ENCODE peak calls at places on chromosomes 3 and 15, in eight cellular contexts. W is neural progenitor cell, V is GM12878, K is iPS DF 6.9, R is stomach, J is Peyer's patch, Z is endothelial cell of umbilical vein, T is heart left ventricle. X is an unnamed sample.

GRCh38 chr3:108208831-108209230 is 13.4 kb downstream of the IFT57 start:
- DNase-seq in T (no peak), W (no peak), J (no peak), Z (no peak), K (no peak), R (no peak), V (peak; percentile 30), X (no peak)

GRCh38 chr15:44034933-44035624 is 160.0 kb downstream of the FRMD5 start:
- DNase-seq in Z (peak; percentile 82), K (no peak), R (no peak), V (no peak), J (no peak), T (no peak), W (no peak), X (no peak)

GRCh38 chr15:101054991-101055390 is 135.8 kb downstream of the LRRK1 start:
- DNase-seq in J (no peak), K (no peak), R (peak; percentile 10), W (no peak), T (no peak), V (no peak), Z (no peak), X (no peak)

GRCh38 chr3:147351301-147351700 is 55.0 kb downstream of the ZIC4 start:
- DNase-seq in K (no peak), J (no peak), Z (no peak), T (no peak), R (no peak), V (no peak), W (no peak), X (no peak)

GRCh38 chr3:195895900-195896360 is 12.4 kb downstream of the TNK2 start:
- DNase-seq in V (no peak), R (peak; percentile 66), J (peak; percentile 75), Z (peak; percentile 30), T (peak; percentile 77), K (no peak), W (peak; percentile 71), X (peak; percentile 82)

GRCh38 chr3:146781606-146782005 is 176.5 kb upstream of the PLSCR5 start:
- DNase-seq in Z (no peak), T (no peak), J (no peak), V (no peak), K (no peak), W (no peak), R (no peak), X (no peak)

GRCh38 chr3:61997112-61997511 is 376.2 kb downstream of the FEZF2 start:
- DNase-seq in T (no peak), R (no peak), W (no peak), K (no peak), J (no peak), Z (no peak), V (no peak), X (no peak)

GRCh38 chr15:99507016-99507731 is 58.6 kb upstream of the MEF2A start:
- DNase-seq in Z (peak; percentile 82), R (no peak), W (no peak), J (no peak), T (peak; percentile 82), K (no peak), V (no peak), X (peak; percentile 22)

GRCh38 chr3:53250453-53250852 is 5.4 kb downstream of the TKT start:
- DNase-seq in Z (no peak), K (no peak), T (no peak), R (no peak), W (no peak), V (no peak), J (no peak), X (no peak)

GRCh38 chr3:50525987-50526386 is 22.6 kb upstream of the CACNA2D2 start:
- DNase-seq in J (no peak), Z (no peak), R (peak; percentile 35), T (peak; percentile 45), W (peak; percentile 87), K (peak; percentile 66), V (no peak), X (no peak)

GRCh38 chr3:42165211-42165610 is 74.1 kb downstream of the TRAK1 start:
- DNase-seq in J (no peak), Z (no peak), T (no peak), V (no peak), K (no peak), R (no peak), W (no peak), X (no peak)

GRCh38 chr3:42163622-42164244 is 72.6 kb downstream of the TRAK1 start:
- DNase-seq in K (no peak), R (no peak), T (no peak), J (no peak), V (no peak), Z (no peak), W (no peak), X (no peak)

GRCh38 chr3:42166662-42167300 is 75.6 kb downstream of the TRAK1 start:
- DNase-seq in T (peak; percentile 51), R (no peak), W (no peak), V (no peak), Z (no peak), K (no peak), J (no peak), X (no peak)

GRCh38 chr3:42166214-42166613 is 75.1 kb downstream of the TRAK1 start:
- DNase-seq in R (no peak), T (no peak), Z (no peak), V (no peak), W (no peak), J (no peak), K (no peak), X (no peak)

GRCh38 chr3:42164635-42165034 is 73.5 kb downstream of the TRAK1 start:
- DNase-seq in V (no peak), J (no peak), T (no peak), R (no peak), W (no peak), K (no peak), Z (no peak), X (no peak)
- H3K36me3 ChIP-seq in V (no peaks in the 10 kb centered on the region), J (no peaks in the 10 kb centered on the region), T (no peaks in the 10 kb centered on the region), R (no peaks in the 10 kb centered on the region), W (no peaks in the 10 kb centered on the region), K (no peaks in the 10 kb centered on the region), Z (no peaks in the 10 kb centered on the region), X (no peaks in the 10 kb centered on the region)

GRCh38 chr15:50206020-50206419 is 24.0 kb downstream of the SLC27A2 start:
- DNase-seq in V (no peak), J (no peak), K (no peak), W (no peak), R (no peak), T (no peak), Z (no peak), X (no peak)

DNA sequence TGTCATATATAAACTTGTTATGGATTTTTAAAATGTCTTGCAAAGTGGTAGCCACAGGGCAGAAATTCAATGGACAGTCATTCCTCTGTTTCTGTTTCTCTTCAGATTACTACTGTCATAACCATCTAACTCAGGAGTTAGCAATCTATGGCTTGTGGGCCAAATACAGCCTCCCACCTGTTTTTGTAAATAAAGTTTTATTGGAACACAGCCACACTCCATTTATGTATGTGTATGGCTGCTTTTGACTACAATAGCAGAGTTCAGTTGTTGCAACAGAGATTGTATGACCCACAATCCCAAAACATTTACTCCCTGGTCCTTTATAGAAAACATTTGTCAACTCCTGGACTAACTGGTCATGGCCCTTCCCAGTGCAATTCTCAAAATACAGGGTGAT is 20.0 kb downstream of the SLC27A2 start:
- DNase-seq in W (no peak), J (no peak), Z (no peak), R (no peak), K (no peak), T (no peak), V (no peak), X (no peak)
- H3K4me3 ChIP-seq in W (no peak overlapping the region), J (no peak overlapping the region), Z (no peak overlapping the region), R (no peak overlapping the region), K (no peak overlapping the region), T (no peak overlapping the region), V (no peak overlapping the region), X (no peak overlapping the region)

GRCh38 chr15:68313501-68314390 is 36.2 kb downstream of the FEM1B start:
- DNase-seq in R (peak; percentile 16), T (no peak), J (no peak), Z (no peak), V (no peak), K (no peak), W (no peak), X (no peak)

GRCh38 chr15:68315035-68315434 is 37.5 kb downstream of the FEM1B start:
- DNase-seq in R (no peak), V (no peak), Z (no peak), W (no peak), K (no peak), T (no peak), J (no peak), X (no peak)

GRCh38 chr15:68316061-68316804 is 38.7 kb downstream of the FEM1B start:
- DNase-seq in R (peak; percentile 26), V (no peak), W (peak; percentile 65), J (no peak), K (no peak), Z (peak; percentile 29), T (no peak), X (peak; percentile 22)

GRCh38 chr15:68314563-68314962 is 37.0 kb downstream of the FEM1B start:
- DNase-seq in J (no peak), V (no peak), R (peak; percentile 17), K (no peak), W (no peak), T (no peak), Z (no peak), X (no peak)

DNA sequence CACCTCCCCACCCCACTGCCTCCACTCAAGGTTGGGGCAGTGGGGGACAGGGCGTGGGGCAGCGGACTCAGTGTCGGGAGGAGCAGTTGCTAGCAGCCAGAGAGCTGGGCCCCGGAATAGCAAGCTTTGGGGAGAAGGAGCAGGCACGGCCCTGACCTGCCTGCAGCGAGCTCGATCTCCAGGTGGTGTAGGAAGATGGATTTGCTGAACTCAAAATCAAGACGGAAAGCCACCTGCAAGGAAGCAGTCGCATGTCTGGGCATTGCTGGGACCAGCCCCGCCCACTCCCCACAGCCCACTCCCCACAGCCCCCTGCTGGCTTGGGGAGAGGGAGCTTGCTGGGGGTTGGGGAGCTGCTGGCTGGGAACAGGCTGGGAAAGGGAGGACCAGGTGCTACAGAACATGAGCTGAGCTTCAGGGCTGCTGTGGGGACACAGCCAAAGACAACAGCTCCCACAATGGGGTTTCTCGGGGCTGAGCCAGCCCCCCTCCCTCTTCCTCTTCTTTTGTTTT is 38.0 kb downstream of the FEM1B start:
- DNase-seq in T (no peak), Z (peak; percentile 86), R (peak; percentile 13), W (peak; percentile 62), V (no peak), J (no peak), K (no peak), X (no peak)
- H3K36me3 ChIP-seq in T (peaks cover 6% of the 10 kb centered on the region), Z (no peaks in the 10 kb centered on the region), R (no peaks in the 10 kb centered on the region), W (no peaks in the 10 kb centered on the region), V (no peaks in the 10 kb centered on the region), J (no peaks in the 10 kb centered on the region), K (no peaks in the 10 kb centered on the region), X (no peaks in the 10 kb centered on the region)

GRCh38 chr3:126357299-126358037 is at the start of gene KLF15:
- DNase-seq in T (peak; percentile 90), J (peak; percentile 76), V (no peak), Z (peak; percentile 82), W (peak; percentile 97), R (peak; percentile 91), K (peak; percentile 16), X (peak; percentile 91)

GRCh38 chr3:126356373-126357298 is 572 bp downstream of the KLF15 start:
- DNase-seq in K (no peak), V (no peak), W (peak; percentile 72), Z (peak; percentile 5), T (peak; percentile 60), J (no peak), R (no peak), X (peak; percentile 12)

GRCh38 chr3:126358816-126359181 is 1.6 kb upstream of the KLF15 start:
- DNase-seq in T (no peak), K (no peak), J (no peak), Z (no peak), V (no peak), W (no peak), R (no peak), X (no peak)

GRCh38 chr3:126360046-126360713 is 3.0 kb upstream of the KLF15 start:
- DNase-seq in W (no peak), Z (no peak), R (no peak), K (no peak), V (no peak), T (no peak), J (no peak), X (no peak)

GRCh38 chr3:126358038-126358815 is 1.0 kb upstream of the KLF15 start:
- DNase-seq in W (peak; percentile 81), T (no peak), Z (no peak), K (peak; percentile 48), R (no peak), V (no peak), J (no peak), X (peak; percentile 12)
- H3K4me3 ChIP-seq in W (peak overlapping the region; percentile 70), T (peak overlapping the region; percentile 57), Z (peak overlapping the region; percentile 42), K (peak overlapping the region; percentile 51), R (peak overlapping the region; percentile 95), V (no peak overlapping the region), J (peak overlapping the region; percentile 57), X (no peak overlapping the region)